ENCODE peak calls at places on chromosomes 4 and X, in ten cellular contexts. O, C, A, Y, V, I, Z, U, S and X are unnamed samples.

GRCh38 chr4:33411182-33411581 is 2691.0 kb downstream of the PCDH7 start:
- DNase-seq in U (no peak), I (no peak), Z (no peak), Y (no peak), O (no peak), C (no peak), A (no peak), V (no peak), S (no peak), X (no peak)

GRCh38 chr4:8205749-8206611 is 6.9 kb downstream of the SH3TC1 start:
- DNase-seq in O (no peak), I (no peak), Z (no peak), Y (no peak), C (no peak), A (peak; percentile 45), V (no peak), S (no peak), U (no peak), X (no peak)

GRCh38 chr4:156892695-156893211 is 78.8 kb downstream of the PDGFC start:
- DNase-seq in C (no peak), U (no peak), Y (no peak), A (no peak), O (no peak), I (no peak), S (no peak), V (no peak), Z (no peak), X (no peak)

GRCh38 chr4:24752140-24752539 is 43.2 kb upstream of the SOD3 start:
- DNase-seq in I (no peak), Z (no peak), Y (no peak), V (no peak), O (no peak), C (no peak), A (no peak), S (no peak), U (no peak), X (no peak)

GRCh38 chrX:117839544-117839943 is 277.1 kb downstream of the KLHL13 start:
- DNase-seq in I (no peak), U (no peak), O (no peak), C (no peak), A (peak; percentile 25), V (no peak), Z (no peak), Y (no peak), S (no peak), X (no peak)

GRCh38 chrX:39331062-39331704 is 529.9 kb downstream of the MID1IP1 start:
- DNase-seq in Y (no peak), S (no peak), A (peak; percentile 4), C (no peak), U (no peak), Z (no peak), I (no peak), O (no peak), V (no peak), X (no peak)

GRCh38 chrX:148530464-148531077 is 30.2 kb downstream of the AFF2 start:
- DNase-seq in I (no peak), Y (no peak), A (peak; percentile 60), U (peak; percentile 1), Z (no peak), S (no peak), O (no peak), V (no peak), C (no peak), X (no peak)

GRCh38 chr4:168585168-168586091 is 88.6 kb downstream of the PALLD start:
- DNase-seq in O (no peak), S (peak; percentile 85), C (peak; percentile 84), A (peak; percentile 65), Y (peak; percentile 62), V (no peak), Z (peak; percentile 79), I (no peak), U (no peak), X (peak; percentile 78)

GRCh38 chr4:85152490-85152889 is 186.0 kb upstream of the WDFY3 start:
- DNase-seq in C (no peak), Y (no peak), U (no peak), V (no peak), A (no peak), O (no peak), Z (no peak), I (no peak), S (no peak), X (no peak)

GRCh38 chr4:185625503-185625902 is 90.2 kb upstream of the PDLIM3 start:
- DNase-seq in V (no peak), A (no peak), O (no peak), I (no peak), S (no peak), Y (no peak), Z (no peak), U (no peak), C (no peak), X (no peak)

GRCh38 chr4:91592125-91592524 is 711.6 kb upstream of the GRID2 start:
- DNase-seq in V (no peak), A (no peak), C (no peak), O (no peak), I (no peak), Y (no peak), S (no peak), Z (no peak), U (no peak), X (no peak)

GRCh38 chrX:108070891-108071290 is 20.5 kb downstream of the PSMD10 start:
- DNase-seq in S (no peak), C (no peak), Z (no peak), I (no peak), Y (peak; percentile 59), O (no peak), A (no peak), V (no peak), U (no peak), X (no peak)

GRCh38 chr4:55910140-55910539 is 38.6 kb upstream of the CEP135 start:
- DNase-seq in V (no peak), U (no peak), I (no peak), C (no peak), O (no peak), S (no peak), Y (peak; percentile 48), Z (no peak), A (no peak), X (no peak)

GRCh38 chr4:76980280-76980679 is 30.7 kb downstream of the SEPTIN11 start:
- DNase-seq in A (no peak), O (no peak), U (no peak), I (no peak), Z (no peak), V (no peak), Y (no peak), S (no peak), C (no peak), X (no peak)

GRCh38 chrX:106144755-106145639 is 23.1 kb upstream of the PWWP3B start:
- DNase-seq in U (no peak), S (no peak), V (no peak), C (no peak), Z (no peak), I (no peak), A (no peak), O (no peak), Y (no peak), X (no peak)

GRCh38 chrX:314049-314448 is 4.5 kb downstream of the GTPBP6 start:
- DNase-seq in I (no peak), A (no peak), C (no peak), U (no peak), Z (no peak), O (no peak), S (peak; percentile 41), Y (no peak), V (no peak), X (peak; percentile 59)

GRCh38 chr4:132417220-132417619 is 731.9 kb upstream of the PCDH10 start:
- DNase-seq in S (no peak), Z (no peak), C (no peak), V (no peak), Y (no peak), U (no peak), I (no peak), O (no peak), A (no peak), X (no peak)

GRCh38 chrX:135985123-135985973 is at the start of gene SLC9A6:
- DNase-seq in O (peak; percentile 77), U (peak; percentile 54), V (peak; percentile 60), Z (peak; percentile 21), S (peak; percentile 82), Y (peak; percentile 51), A (peak; percentile 66), I (peak; percentile 75), C (peak; percentile 84), X (peak; percentile 87)

GRCh38 chr4:5812506-5813229 is 80.2 kb downstream of the CRMP1 start:
- DNase-seq in C (peak; percentile 52), V (no peak), Z (peak; percentile 63), O (peak; percentile 63), S (no peak), U (no peak), Y (peak; percentile 61), I (no peak), A (peak; percentile 83), X (no peak)

GRCh38 chrX:40735318-40736169 is at the start of gene MED14:
- DNase-seq in V (peak; percentile 81), I (peak; percentile 86), S (peak; percentile 95), Z (peak; percentile 61), A (peak; percentile 91), C (peak; percentile 98), Y (peak; percentile 79), O (peak; percentile 86), U (peak; percentile 85), X (peak; percentile 89)

GRCh38 chrX:100319716-100320115 is 90.4 kb downstream of the PCDH19 start:
- DNase-seq in O (no peak), I (no peak), Z (no peak), A (no peak), V (no peak), Y (no peak), U (no peak), C (no peak), S (no peak), X (no peak)

GRCh38 chr4:8727546-8728510 is 135.3 kb downstream of the CPZ start:
- DNase-seq in C (no peak), Y (no peak), S (peak; percentile 32), V (no peak), O (no peak), U (no peak), A (no peak), Z (no peak), I (peak; percentile 58), X (no peak)

GRCh38 chr4:92636038-92636825 is 332.5 kb downstream of the GRID2 start:
- DNase-seq in S (no peak), U (no peak), Z (no peak), V (no peak), Y (no peak), C (no peak), O (no peak), A (no peak), I (no peak), X (no peak)

GRCh38 chrX:37078434-37078703 is 70.2 kb downstream of the FAM47C start:
- DNase-seq in O (no peak), A (no peak), I (no peak), Z (no peak), Y (no peak), V (no peak), U (no peak), C (no peak), S (no peak), X (no peak)

GRCh38 chr4:106478152-106478551 is 109.6 kb upstream of the GIMD1 start:
- DNase-seq in V (no peak), O (no peak), U (no peak), Z (no peak), S (no peak), Y (no peak), A (no peak), C (no peak), I (no peak), X (no peak)

GRCh38 chr4:107734120-107734519 is 14.1 kb upstream of the PAPSS1 start:
- DNase-seq in U (no peak), Y (peak; percentile 7), V (no peak), O (no peak), C (peak; percentile 47), S (no peak), Z (no peak), A (peak; percentile 19), I (no peak), X (no peak)

GRCh38 chr4:139214039-139214534 is 37.1 kb upstream of the ELF2 start:
- DNase-seq in U (no peak), I (no peak), S (peak; percentile 57), O (no peak), V (no peak), A (no peak), Z (no peak), Y (no peak), C (peak; percentile 93), X (peak; percentile 71)

GRCh38 chr4:8471211-8471875 is 30.8 kb downstream of the TRMT44 start:
- DNase-seq in A (no peak), Z (no peak), O (no peak), S (no peak), V (no peak), Y (no peak), I (no peak), U (no peak), C (no peak), X (no peak)